ENCODE peak calls at places on chromosomes 6 and 20, in four cellular contexts. K, R, U and M are unnamed samples. For H3K36me3, the result is how much of the 10 kb centered on the place peaks cover.

GRCh38 chr20:58549231-58549630 is 34.0 kb upstream of the APCDD1L start:
- DNase-seq in U (no peak), K (no peak), R (no peak), M (no peak)

GRCh38 chr6:37628611-37629320 is 68.9 kb downstream of the MDGA1 start:
- DNase-seq in U (peak), K (no peak), R (peak), M (peak)

GRCh38 chr20:8667306-8667705 is 401.6 kb upstream of the PLCB4 start:
- DNase-seq in K (no peak), U (peak), R (no peak), M (no peak)

GRCh38 chr20:50613438-50614169 is 77.7 kb downstream of the RIPOR3 start:
- DNase-seq in U (no peak), K (no peak), R (no peak), M (no peak)

GRCh38 chr6:17470953-17471335 is 77.5 kb downstream of the CAP2 start:
- DNase-seq in R (peak), K (no peak), U (peak), M (peak)

GRCh38 chr6:46491201-46491788 is at the start of gene RCAN2:
- DNase-seq in K (peak), U (peak), R (peak), M (peak)

GRCh38 chr6:7542065-7542877 is 800 bp downstream of the DSP start:
- DNase-seq in R (peak), U (no peak), K (peak), M (peak)

GRCh38 chr20:4401601-4402000 is 320.1 kb upstream of the PRND start:
- DNase-seq in U (peak), K (no peak), R (peak), M (no peak)

GRCh38 chr6:41560440-41561192 is 14.4 kb downstream of the FOXP4 start:
- DNase-seq in R (peak), K (peak), U (peak), M (peak)

GRCh38 chr20:13546497-13547131 is 92.1 kb downstream of the TASP1 start:
- DNase-seq in K (peak), R (peak), U (peak), M (peak)

GRCh38 chr6:150345786-150346185 is 23.0 kb upstream of the IYD start:
- DNase-seq in K (no peak), R (peak), U (no peak), M (no peak)

GRCh38 chr20:3193806-3194616 is 10.5 kb downstream of the DDRGK1 start:
- DNase-seq in R (no peak), U (no peak), K (no peak), M (no peak)

GRCh38 chr6:44670146-44670545 is 282.6 kb downstream of the CDC5L start:
- DNase-seq in U (no peak), K (no peak), R (no peak), M (no peak)

GRCh38 chr6:49406241-49406970 is 56.6 kb downstream of the MMUT start:
- DNase-seq in K (no peak), R (peak), U (peak), M (no peak)

GRCh38 chr20:23021941-23022340 is 13.2 kb upstream of the SSTR4 start:
- DNase-seq in U (no peak), K (no peak), R (no peak), M (peak)

GRCh38 chr6:159038914-159039884 is 5.6 kb downstream of the TAGAP start:
- DNase-seq in U (peak), R (peak), K (no peak), M (peak)

GRCh38 chr6:159035891-159036290 is 8.9 kb downstream of the TAGAP start:
- DNase-seq in K (no peak), R (no peak), U (no peak), M (no peak)

GRCh38 chr6:159037746-159038290 is 7.0 kb downstream of the TAGAP start:
- DNase-seq in U (no peak), R (no peak), K (no peak), M (no peak)

GRCh38 chr6:159039885-159040258 is 4.9 kb downstream of the TAGAP start:
- DNase-seq in K (no peak), R (no peak), U (no peak), M (no peak)

GRCh38 chr6:159036673-159037072 is 8.1 kb downstream of the TAGAP start:
- DNase-seq in R (no peak), U (no peak), K (no peak), M (no peak)
- H3K36me3 ChIP-seq in R (under half), U (under half), K (under half), M (under half)

GRCh38 chr20:21360686-21361085 is 36.6 kb downstream of the NKX2-4 start:
- DNase-seq in K (no peak), U (peak), R (peak), M (peak)

GRCh38 chr20:21365771-21366170 is 31.6 kb downstream of the NKX2-4 start:
- DNase-seq in K (no peak), U (no peak), R (no peak), M (no peak)

GRCh38 chr20:21361266-21361665 is 36.1 kb downstream of the NKX2-4 start:
- DNase-seq in U (peak), K (no peak), R (peak), M (peak)

GRCh38 chr20:21368791-21369190 is 28.5 kb downstream of the NKX2-4 start:
- DNase-seq in U (no peak), R (no peak), K (no peak), M (no peak)

DNA sequence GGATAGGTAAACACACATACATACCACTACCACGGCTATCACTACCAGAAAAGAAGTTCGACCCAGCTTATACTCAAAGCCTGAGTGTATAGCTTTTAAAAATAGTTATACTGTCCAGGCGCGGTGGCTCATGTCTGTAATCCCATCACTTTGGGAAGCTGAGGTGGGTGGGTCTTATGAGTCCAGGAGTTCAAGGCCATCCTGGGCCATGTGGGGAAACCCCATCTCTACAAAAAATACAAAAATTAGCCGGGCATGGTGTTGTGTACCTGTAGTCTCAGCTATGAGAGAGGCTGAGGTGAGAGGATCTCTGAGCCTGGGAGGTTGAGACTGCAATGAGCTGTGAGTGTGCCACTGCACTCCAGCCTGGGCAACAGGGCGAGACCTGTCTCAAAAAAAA is 32.9 kb downstream of the NKX2-4 start:
- DNase-seq in K (no peak), R (no peak), U (no peak), M (no peak)
- H3K36me3 ChIP-seq in K (under half), R (under half), U (under half), M (half or more)

DNA sequence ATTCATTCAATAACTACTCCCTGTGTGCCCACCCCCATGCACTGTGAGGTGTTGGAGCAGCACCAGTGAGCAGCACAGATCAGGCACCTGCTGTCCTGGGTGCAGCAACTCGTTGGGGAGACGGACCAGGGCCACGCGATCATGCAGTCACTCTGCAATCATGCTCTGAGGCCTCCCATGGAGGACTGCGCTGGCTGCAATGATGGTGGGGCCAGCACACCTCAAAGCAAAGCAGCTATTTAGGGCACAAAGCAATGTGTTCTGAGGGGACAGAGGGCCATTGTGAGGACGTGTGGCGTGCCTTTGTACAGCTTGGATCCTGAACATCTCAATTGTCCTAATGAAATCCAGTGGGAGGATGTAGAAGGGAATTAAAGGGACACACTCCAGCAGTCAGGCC is 41.0 kb upstream of the MPC1 start:
- DNase-seq in K (no peak), U (no peak), R (no peak), M (no peak)
- H3K36me3 ChIP-seq in K (under half), U (under half), R (under half), M (under half)

GRCh38 chr20:38968090-38968489 is 5.9 kb downstream of the DHX35 start:
- DNase-seq in R (no peak), K (no peak), U (no peak), M (no peak)
- H3K36me3 ChIP-seq in R (under half), K (under half), U (under half), M (under half)

GRCh38 chr20:18548465-18548864 is 18.8 kb upstream of the SMIM26 start:
- DNase-seq in R (no peak), K (no peak), U (no peak), M (no peak)
- H3K36me3 ChIP-seq in R (under half), K (half or more), U (under half), M (half or more)

GRCh38 chr6:126152346-126152745 is 166.0 kb downstream of the TRMT11 start:
- DNase-seq in R (no peak), K (no peak), U (no peak), M (no peak)

GRCh38 chr6:126153661-126154060 is 167.3 kb downstream of the TRMT11 start:
- DNase-seq in R (peak), K (no peak), U (peak), M (peak)

GRCh38 chr6:126156973-126157372 is 170.6 kb downstream of the TRMT11 start:
- DNase-seq in K (no peak), R (no peak), U (no peak), M (no peak)
- H3K36me3 ChIP-seq in K (under half), R (under half), U (under half), M (under half)